ENCODE peak calls at places on chromosomes 7 and 10, in seven cellular contexts. G is ovary, J is spleen, C is sigmoid colon, X is heart left ventricle, Q is esophagus squamous epithelium, K is IMR-90. O is an unnamed sample. For H3K36me3, the result is how much of the 10 kb centered on the place peaks cover.

GRCh38 chr10:113961261-113961938 is 82.3 kb upstream of the ADRB1 start:
- DNase-seq in G (no peak), X (no peak), Q (no peak), J (no peak), K (no peak), C (no peak), O (peak)

GRCh38 chr10:102186128-102186527 is 33.9 kb downstream of the NOLC1 start:
- DNase-seq in X (no peak), Q (no peak), C (no peak), J (no peak), K (no peak), G (no peak), O (no peak)

GRCh38 chr7:98470131-98470985 is 69.5 kb upstream of the BAIAP2L1 start:
- DNase-seq in J (no peak), G (peak), Q (no peak), K (no peak), C (no peak), X (no peak), O (peak)

GRCh38 chr10:90363799-90364483 is 493.9 kb downstream of the HTR7 start:
- DNase-seq in Q (no peak), J (no peak), K (no peak), X (no peak), C (no peak), G (no peak), O (no peak)

GRCh38 chr10:56973766-56974165 is 612.7 kb upstream of the ZWINT start:
- DNase-seq in G (no peak), Q (no peak), J (no peak), X (no peak), K (no peak), C (no peak), O (no peak)

GRCh38 chr7:151851782-151852181 is 25.1 kb downstream of the PRKAG2 start:
- DNase-seq in X (peak), C (no peak), J (peak), Q (no peak), G (no peak), K (no peak), O (no peak)

GRCh38 chr10:127034790-127035189 is 129.6 kb downstream of the DOCK1 start:
- DNase-seq in C (no peak), J (no peak), X (no peak), K (no peak), Q (no peak), G (no peak), O (no peak)

GRCh38 chr7:140223515-140224221 is 46.9 kb upstream of the KDM7A start:
- DNase-seq in C (no peak), G (no peak), Q (no peak), K (no peak), J (no peak), X (no peak), O (no peak)

GRCh38 chr7:142383826-142384507 is 126.1 kb upstream of the PRSS58 start:
- DNase-seq in J (no peak), Q (no peak), K (no peak), X (no peak), C (no peak), G (no peak), O (no peak)

GRCh38 chr10:20157314-20157713 is 341.1 kb downstream of the PLXDC2 start:
- DNase-seq in Q (no peak), K (no peak), C (no peak), J (no peak), X (no peak), G (no peak), O (no peak)

GRCh38 chr10:97882142-97883091 is 32.8 kb downstream of the GOLGA7B start:
- DNase-seq in X (no peak), Q (no peak), K (peak), J (peak), G (no peak), C (no peak), O (peak)

GRCh38 chr7:30468791-30469190 is 9.8 kb downstream of the NOD1 start:
- DNase-seq in X (peak), J (no peak), K (peak), Q (no peak), G (peak), C (peak), O (no peak)

GRCh38 chr7:91655656-91656055 is 224.8 kb downstream of the MTERF1 start:
- DNase-seq in G (no peak), K (no peak), J (no peak), C (no peak), Q (no peak), X (no peak), O (no peak)

GRCh38 chr7:114988755-114989154 is 66.9 kb downstream of the MDFIC start:
- DNase-seq in K (peak), G (peak), Q (no peak), J (no peak), X (peak), C (peak), O (no peak)

GRCh38 chr10:78009662-78010061 is 19.7 kb downstream of the POLR3A start:
- DNase-seq in X (no peak), J (no peak), G (no peak), K (no peak), Q (no peak), C (no peak), O (no peak)

GRCh38 chr7:26694156-26694555 is 170.2 kb downstream of the SKAP2 start:
- DNase-seq in X (no peak), G (no peak), J (no peak), Q (no peak), K (no peak), C (no peak), O (no peak)

GRCh38 chr7:35802649-35803048 is 1.8 kb downstream of the SEPTIN7 start:
- DNase-seq in J (no peak), Q (no peak), C (no peak), K (peak), G (no peak), X (no peak), O (no peak)

GRCh38 chr7:73443543-73444255 is 10.1 kb downstream of the FZD9 start:
- DNase-seq in K (no peak), J (no peak), C (peak), X (no peak), G (no peak), Q (no peak), O (peak)

GRCh38 chr10:122407375-122408125 is 33.0 kb downstream of the PLEKHA1 start:
- DNase-seq in C (no peak), K (no peak), G (no peak), J (no peak), X (no peak), Q (no peak), O (no peak)

GRCh38 chr7:69893915-69894314 is 295.6 kb downstream of the AUTS2 start:
- DNase-seq in J (no peak), X (no peak), C (no peak), G (no peak), K (no peak), Q (no peak), O (no peak)

GRCh38 chr7:11237742-11238141 is 264.1 kb downstream of the PHF14 start:
- DNase-seq in K (no peak), Q (no peak), C (no peak), J (no peak), G (no peak), X (no peak), O (peak)

DNA sequence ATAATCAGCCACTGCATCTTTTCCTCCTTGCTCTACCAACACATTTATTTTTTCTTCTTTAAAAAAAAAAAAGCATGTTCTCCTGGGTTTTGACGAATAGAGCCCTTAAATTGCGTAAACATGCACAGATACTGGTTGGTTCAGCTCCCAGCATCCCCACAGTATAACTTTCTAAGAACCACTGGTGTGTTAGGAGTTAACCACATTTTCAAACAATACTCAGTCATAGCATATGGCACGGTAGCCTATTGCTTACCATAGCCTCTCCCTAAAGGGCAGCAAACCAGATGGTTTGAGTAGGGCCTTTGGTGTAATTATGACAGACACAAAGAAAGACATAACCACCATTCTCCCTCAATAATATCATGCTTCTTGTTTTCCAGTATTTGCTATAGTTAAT is 145.0 kb downstream of the LRRC4 start:
- DNase-seq in Q (no peak), X (no peak), J (no peak), C (no peak), G (no peak), K (peak), O (no peak)
- H3K27ac ChIP-seq in Q (no peak), X (no peak), J (no peak), C (peak), G (no peak), K (no peak), O (no peak)

DNA sequence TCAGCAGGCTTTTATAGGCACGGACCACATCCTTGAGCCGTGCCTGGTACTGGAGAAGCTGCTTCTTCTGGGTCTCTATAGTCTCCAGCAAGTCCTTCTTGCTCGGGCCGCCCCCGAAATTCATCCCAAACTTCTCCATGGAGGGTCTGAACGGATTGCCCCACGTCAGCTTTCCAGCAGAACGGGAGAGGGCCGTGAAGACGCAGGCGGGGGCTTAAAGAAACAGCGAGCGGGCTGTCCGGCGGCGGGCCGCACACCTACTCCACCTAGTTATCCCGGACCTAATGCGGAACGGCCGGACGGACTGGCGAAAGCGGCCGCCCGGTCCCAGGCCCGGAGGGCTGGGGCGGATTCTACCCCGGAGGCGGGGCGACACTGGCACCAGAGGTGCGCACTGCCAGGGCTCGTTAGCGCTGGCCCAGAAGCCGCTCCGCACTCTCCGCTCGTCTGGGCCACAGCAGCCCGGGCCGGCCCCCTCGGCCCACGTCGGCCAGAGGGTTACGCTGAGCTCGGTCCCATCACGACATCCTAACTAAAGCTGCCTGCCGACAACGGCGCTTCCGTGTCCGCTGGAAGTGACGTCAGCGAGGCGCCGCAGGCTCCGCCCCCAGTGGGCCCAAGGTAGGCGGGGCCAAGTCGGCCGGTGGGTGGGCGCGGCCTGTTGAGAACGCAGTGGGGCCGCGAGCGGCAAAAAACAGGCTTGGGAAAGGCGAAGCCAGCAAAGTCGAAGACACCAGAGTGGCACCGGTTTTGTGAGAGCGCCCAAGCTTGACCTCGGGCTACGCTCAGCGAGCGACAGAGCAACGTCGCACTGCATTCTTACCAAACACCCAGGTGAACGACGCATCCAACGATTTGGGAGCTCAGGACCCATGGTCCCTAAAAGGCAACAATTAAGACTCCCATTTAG is at the start of gene GCC1:
- DNase-seq in K (peak), Q (peak), G (peak), C (peak), X (peak), J (peak), O (peak)
- TF ChIP-seq POLR2A in K (peak), Q (peak), G (peak), C (peak), X (no peak), J (no peak), O (peak)

DNA sequence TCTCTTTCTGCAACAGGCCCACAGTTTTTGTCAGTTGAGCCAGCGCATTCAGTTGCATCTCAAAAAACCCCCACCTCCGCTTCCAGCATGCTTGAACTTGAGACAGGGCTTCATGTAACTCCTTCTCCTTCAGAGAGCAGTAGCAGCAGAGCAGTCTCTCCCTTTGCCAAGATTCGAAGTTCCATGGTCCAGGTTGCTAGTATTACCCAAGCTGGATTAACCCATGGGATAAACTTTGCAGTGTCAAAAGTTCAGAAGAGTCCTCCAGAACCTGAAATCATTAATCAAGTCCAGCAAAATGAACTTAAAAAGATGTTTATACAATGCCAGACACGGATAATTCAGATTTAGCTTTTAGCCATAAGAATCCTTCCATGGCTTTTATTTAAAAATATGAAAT is 45.2 kb downstream of the MCMBP start:
- DNase-seq in K (no peak), C (no peak), X (no peak), J (no peak), Q (no peak), G (no peak), O (no peak)
- H3K36me3 ChIP-seq in K (under half), C (under half), X (under half), J (half or more), Q (half or more), G (under half), O (under half)

DNA sequence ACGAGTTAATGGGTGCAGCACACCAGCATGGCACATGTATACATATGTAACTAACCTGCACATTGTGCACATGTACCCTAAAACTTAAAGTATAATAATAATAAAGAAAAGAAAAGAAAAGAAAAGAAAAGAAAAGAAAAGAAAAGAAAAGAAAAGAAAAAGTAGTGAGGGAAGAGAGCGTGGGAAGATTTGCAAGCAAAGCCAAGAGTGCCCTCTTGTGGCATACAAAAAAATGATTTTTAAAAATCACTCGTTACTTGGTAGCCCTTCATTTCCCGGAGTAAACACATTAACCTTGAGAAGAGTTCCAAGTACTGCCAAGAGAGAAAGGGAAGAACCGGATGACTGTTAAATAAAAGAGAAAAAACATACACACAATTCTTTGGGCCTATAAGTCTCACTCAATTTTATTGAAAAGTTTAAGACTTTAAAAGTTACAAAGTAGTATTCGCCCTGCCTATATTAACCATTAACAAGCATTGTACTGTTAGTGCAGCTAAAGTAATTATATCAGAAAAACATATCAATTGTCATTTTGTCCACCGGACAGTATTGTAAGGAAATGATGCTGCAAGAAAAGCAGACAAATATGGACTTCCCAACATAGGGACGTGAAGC is 6.2 kb upstream of the CH25H start:
- DNase-seq in J (no peak), K (peak), X (no peak), C (no peak), G (no peak), Q (no peak), O (no peak)
- H3K27ac ChIP-seq in J (no peak), K (no peak), X (no peak), C (no peak), G (no peak), Q (no peak), O (no peak)

O was measured in Peyer's patch.